ENCODE peak calls at places on chromosomes 5 and 9, in four cellular contexts. D, Y, B and E are unnamed samples.

GRCh38 chr9:131627846-131628820 is 82.8 kb downstream of the PRRT1B start:
- DNase-seq in D (no peak), Y (no peak), B (no peak), E (no peak)

GRCh38 chr5:149256451-149256850 is 15.2 kb upstream of the AFAP1L1 start:
- DNase-seq in D (no peak), Y (no peak), B (no peak), E (no peak)

GRCh38 chr5:151137067-151137825 is 20.3 kb downstream of the ANXA6 start:
- DNase-seq in D (no peak), Y (no peak), B (no peak), E (no peak)

GRCh38 chr5:176341325-176342198 is 20.0 kb downstream of the KIAA1191 start:
- DNase-seq in D (no peak), Y (no peak), B (no peak), E (no peak)

GRCh38 chr5:132313378-132313777 is 19.2 kb downstream of the SLC22A4 start:
- DNase-seq in D (no peak), Y (no peak), B (no peak), E (no peak)

GRCh38 chr5:13348568-13348967 is 595.9 kb downstream of the DNAH5 start:
- DNase-seq in D (no peak), Y (no peak), B (peak), E (no peak)

GRCh38 chr9:6818292-6818922 is 60.6 kb downstream of the KDM4C start:
- DNase-seq in D (no peak), Y (no peak), B (no peak), E (no peak)

GRCh38 chr5:53917095-53917494 is 356.7 kb downstream of the NDUFS4 start:
- DNase-seq in D (no peak), Y (no peak), B (peak), E (no peak)

GRCh38 chr5:1204693-1205242 is 3.4 kb downstream of the SLC6A19 start:
- DNase-seq in D (no peak), Y (peak), B (peak), E (no peak)

GRCh38 chr9:93305497-93306020 is 121.6 kb downstream of the WNK2 start:
- DNase-seq in D (no peak), Y (no peak), B (no peak), E (no peak)

GRCh38 chr9:82271099-82271498 is 282.5 kb downstream of the SPATA31D1 start:
- DNase-seq in D (no peak), Y (no peak), B (peak), E (no peak)

GRCh38 chr5:78533356-78533755 is 115.2 kb downstream of the LHFPL2 start:
- DNase-seq in D (no peak), Y (no peak), B (peak), E (no peak)

GRCh38 chr5:17218353-17219005 is 1.0 kb downstream of the BASP1 start:
- DNase-seq in D (peak), Y (no peak), B (peak), E (peak)

GRCh38 chr5:11902304-11902703 is 1.9 kb downstream of the CTNND2 start:
- DNase-seq in D (no peak), Y (no peak), B (no peak), E (no peak)

GRCh38 chr5:168908207-168908606 is 329.0 kb upstream of the PANK3 start:
- DNase-seq in D (no peak), Y (no peak), B (no peak), E (peak)

GRCh38 chr9:82930116-82930515 is 132.8 kb downstream of the RASEF start:
- DNase-seq in D (no peak), Y (no peak), B (no peak), E (no peak)

GRCh38 chr5:116437351-116437705 is 137.3 kb downstream of the SEMA6A start:
- DNase-seq in D (no peak), Y (no peak), B (no peak), E (no peak)

GRCh38 chr9:106726070-106726815 is 136.7 kb upstream of the ZNF462 start:
- DNase-seq in D (no peak), Y (no peak), B (no peak), E (peak)

GRCh38 chr5:119174578-119175163 is 103.8 kb downstream of the DMXL1 start:
- DNase-seq in D (no peak), Y (no peak), B (no peak), E (no peak)

GRCh38 chr5:135490245-135491037 is 38.3 kb upstream of the TIFAB start:
- DNase-seq in D (no peak), Y (no peak), B (no peak), E (no peak)

GRCh38 chr9:101087426-101087825 is 58.9 kb downstream of the PLPPR1 start:
- DNase-seq in D (peak), Y (no peak), B (no peak), E (no peak)

GRCh38 chr9:132585954-132586829 is 3.8 kb downstream of the BARHL1 start:
- DNase-seq in D (no peak), Y (no peak), B (no peak), E (no peak)

GRCh38 chr5:179311581-179311980 is 33.7 kb downstream of the ADAMTS2 start:
- DNase-seq in D (no peak), Y (no peak), B (no peak), E (no peak)

GRCh38 chr5:159051431-159052281 is 48.1 kb downstream of the EBF1 start:
- DNase-seq in D (no peak), Y (no peak), B (peak), E (peak)

GRCh38 chr9:91451431-91452270 is 28.0 kb upstream of the NFIL3 start:
- DNase-seq in D (no peak), Y (no peak), B (no peak), E (no peak)

GRCh38 chr5:174755103-174755502 is 30.7 kb downstream of the MSX2 start:
- DNase-seq in D (no peak), Y (no peak), B (peak), E (no peak)
- TF ChIP-seq CTCF in D (no peak), Y (peak), B (peak), E (no peak)

GRCh38 chr5:104443706-104444105 is 881.1 kb upstream of the NUDT12 start:
- DNase-seq in D (no peak), Y (no peak), B (no peak), E (no peak)
- TF ChIP-seq CTCF in D (no peak), Y (no peak), B (no peak), E (no peak)

DNA sequence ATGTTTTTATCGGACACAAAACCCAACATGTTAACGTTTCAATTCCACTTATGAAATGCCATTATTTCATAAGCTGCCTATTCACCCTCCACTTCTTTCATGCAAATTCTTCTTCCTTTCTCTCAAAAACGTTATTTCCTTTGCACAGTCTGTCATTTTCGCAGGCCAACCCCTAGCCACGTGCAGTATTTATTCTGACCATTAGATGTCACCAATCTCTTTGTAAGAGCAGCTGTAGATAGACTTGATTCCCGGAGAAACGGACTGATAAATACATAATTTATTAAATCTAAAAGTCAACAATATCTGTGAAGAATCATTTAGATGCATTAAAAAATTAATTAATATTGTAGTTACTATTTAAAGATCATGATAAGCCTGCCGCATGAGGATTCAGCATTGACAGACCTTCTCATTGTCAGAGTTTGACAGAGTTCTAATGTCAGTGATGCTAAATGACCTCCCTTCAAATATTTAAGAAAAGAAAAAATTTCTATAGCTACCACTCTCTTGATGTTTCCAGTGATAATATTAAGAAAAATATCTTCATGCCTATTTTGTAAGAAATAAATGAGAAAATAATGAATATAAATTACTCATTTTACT is 933.6 kb downstream of the CDH12 start:
- DNase-seq in D (peak), Y (no peak), B (peak), E (no peak)
- TF ChIP-seq CTCF in D (peak), Y (peak), B (peak), E (peak)

GRCh38 chr9:71861618-71862017 is 49.4 kb downstream of the ABHD17B start:
- DNase-seq in D (no peak), Y (no peak), B (no peak), E (no peak)

GRCh38 chr9:71858102-71858798 is 52.7 kb downstream of the ABHD17B start:
- DNase-seq in D (no peak), Y (no peak), B (no peak), E (no peak)

GRCh38 chr9:71859939-71860338 is 51.1 kb downstream of the ABHD17B start:
- DNase-seq in D (no peak), Y (no peak), B (no peak), E (no peak)

GRCh38 chr9:71858812-71859211 is 52.2 kb downstream of the ABHD17B start:
- DNase-seq in D (peak), Y (no peak), B (no peak), E (no peak)

GRCh38 chr9:71863652-71864051 is 47.3 kb downstream of the ABHD17B start:
- DNase-seq in D (no peak), Y (no peak), B (no peak), E (no peak)
- TF ChIP-seq CTCF in D (no peak), Y (no peak), B (no peak), E (no peak)

GRCh38 chr9:25260056-25260455 is 418.2 kb downstream of the TUSC1 start:
- DNase-seq in D (no peak), Y (no peak), B (no peak), E (no peak)

DNA sequence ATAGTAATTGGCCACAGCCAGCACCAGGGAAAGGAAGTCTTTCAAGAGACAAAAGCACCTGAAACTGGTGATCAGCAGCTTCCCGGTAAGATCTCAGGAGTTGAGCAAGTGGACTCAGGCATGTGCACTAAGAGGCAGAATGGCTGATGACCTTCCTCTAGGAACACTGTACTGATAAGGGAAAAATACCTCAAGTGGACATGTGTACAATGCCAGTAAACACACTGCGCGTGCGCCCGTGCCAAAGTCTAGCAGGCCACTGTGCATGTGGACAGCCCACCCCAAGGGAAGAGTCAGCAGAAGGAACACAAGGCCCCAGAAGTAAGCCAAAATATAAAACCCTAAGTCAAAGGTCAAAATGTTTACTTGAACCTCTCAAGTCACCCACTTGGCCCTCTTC is 423.0 kb downstream of the TUSC1 start:
- DNase-seq in D (no peak), Y (no peak), B (no peak), E (no peak)
- TF ChIP-seq CTCF in D (no peak), Y (no peak), B (no peak), E (no peak)

DNA sequence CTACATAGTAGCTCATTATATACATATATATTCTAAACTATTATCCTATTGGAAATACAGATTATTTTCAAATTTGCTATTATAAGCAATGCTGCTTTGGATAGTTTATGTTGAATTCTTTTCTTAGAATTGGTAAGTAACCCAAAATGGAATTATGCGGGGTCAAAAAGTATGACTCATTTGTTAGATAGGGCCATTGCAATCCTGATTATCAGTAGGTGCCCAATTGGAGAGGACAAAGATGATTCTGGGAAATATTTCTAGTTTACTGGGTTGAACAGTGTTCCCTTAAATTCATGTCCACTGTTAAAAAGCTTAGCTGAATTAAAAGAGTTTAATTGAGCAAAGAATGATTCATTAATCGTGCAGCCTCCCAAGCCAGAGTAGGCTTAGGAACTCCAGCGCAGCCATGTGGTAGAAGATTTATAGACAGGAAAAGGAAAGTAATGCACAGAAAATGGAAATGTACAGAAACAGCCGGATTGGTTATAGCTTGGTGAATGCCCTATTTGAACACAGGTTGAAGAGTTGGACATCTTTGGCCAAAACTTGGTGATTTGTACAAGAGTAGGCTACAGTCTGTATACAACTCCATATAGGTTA is 81.8 kb downstream of the GDNF start:
- DNase-seq in D (no peak), Y (no peak), B (peak), E (no peak)
- TF ChIP-seq CTCF in D (no peak), Y (peak), B (peak), E (no peak)

GRCh38 chr9:97480749-97481148 is 20.7 kb upstream of the TMOD1 start:
- DNase-seq in D (no peak), Y (no peak), B (no peak), E (no peak)
- TF ChIP-seq CTCF in D (no peak), Y (no peak), B (no peak), E (no peak)